ENCODE peak calls at places on chromosomes 4 and X, in nine cellular contexts. S, Q, V, F, T, L, B, H and A are unnamed samples.

GRCh38 chr4:12697970-12698369 is 786.2 kb downstream of the RAB28 start:
- DNase-seq in F (no peak), H (no peak), V (no peak), S (no peak), Q (no peak), T (no peak), L (no peak), B (no peak), A (no peak)

GRCh38 chrX:5898463-5898862 is 330.2 kb downstream of the NLGN4X start:
- DNase-seq in B (no peak), V (no peak), S (no peak), H (no peak), T (no peak), L (no peak), Q (no peak), F (no peak), A (no peak)

GRCh38 chr4:128461300-128462103 is 173.9 kb upstream of the PGRMC2 start:
- DNase-seq in T (no peak), B (peak), H (no peak), S (peak), F (no peak), L (peak), V (no peak), Q (no peak), A (no peak)

GRCh38 chr4:53658029-53658428 is 66.7 kb upstream of the LNX1 start:
- DNase-seq in V (no peak), S (no peak), Q (no peak), T (no peak), B (no peak), H (no peak), L (no peak), F (no peak), A (no peak)

GRCh38 chr4:41514765-41515481 is 23.0 kb upstream of the LIMCH1 start:
- DNase-seq in F (no peak), V (no peak), S (no peak), T (no peak), L (no peak), B (no peak), H (no peak), Q (no peak), A (no peak)

GRCh38 chrX:4179031-4179430 is 465.6 kb upstream of the PRKX start:
- DNase-seq in Q (no peak), V (no peak), S (no peak), F (no peak), B (no peak), T (no peak), L (no peak), H (no peak), A (no peak)

GRCh38 chr4:169117591-169118081 is 107.6 kb upstream of the CBR4 start:
- DNase-seq in H (no peak), L (no peak), T (no peak), S (no peak), Q (no peak), F (peak), B (no peak), V (no peak), A (no peak)

GRCh38 chrX:122504026-122504425 is 680.1 kb upstream of the GRIA3 start:
- DNase-seq in Q (no peak), V (no peak), F (no peak), B (no peak), H (no peak), S (no peak), L (no peak), T (no peak), A (no peak)

GRCh38 chr4:742742-743311 is 37.2 kb downstream of the PCGF3 start:
- DNase-seq in F (peak), V (peak), T (peak), B (peak), L (peak), H (peak), S (peak), Q (no peak), A (peak)

GRCh38 chr4:121192500-121192899 is 28.4 kb upstream of the TNIP3 start:
- DNase-seq in T (no peak), S (peak), Q (peak), L (peak), F (no peak), B (peak), H (no peak), V (no peak), A (no peak)

GRCh38 chr4:152038238-152038637 is 277.4 kb upstream of the GATB start:
- DNase-seq in L (no peak), S (no peak), V (no peak), H (no peak), T (no peak), B (no peak), Q (no peak), F (no peak), A (no peak)

GRCh38 chrX:52078133-52078532 is 9.2 kb upstream of the MAGED4B start:
- DNase-seq in Q (no peak), T (no peak), S (no peak), L (no peak), F (no peak), V (no peak), H (no peak), B (no peak), A (no peak)

GRCh38 chr4:183636923-183637322 is 22.1 kb downstream of the RWDD4 start:
- DNase-seq in Q (no peak), H (no peak), T (no peak), V (peak), B (no peak), F (peak), L (peak), S (no peak), A (no peak)

GRCh38 chrX:148813422-148813821 is 313.0 kb downstream of the AFF2 start:
- DNase-seq in T (no peak), Q (no peak), S (no peak), H (no peak), V (no peak), B (no peak), F (no peak), L (no peak), A (no peak)

GRCh38 chr4:86891785-86892638 is at the start of gene C4orf36:
- DNase-seq in Q (peak), V (peak), B (peak), F (peak), H (peak), S (peak), T (peak), L (peak), A (peak)
- H3K27ac ChIP-seq in Q (no peak), V (peak), B (peak), F (peak), H (peak), S (peak), T (peak), L (peak), A (peak)

GRCh38 chrX:126815816-126816215 is 3.7 kb upstream of the PRR32 start:
- DNase-seq in L (no peak), T (no peak), F (no peak), V (no peak), B (no peak), S (no peak), Q (no peak), H (no peak), A (no peak)
- H3K27ac ChIP-seq in L (no peak), T (no peak), F (no peak), V (no peak), B (no peak), S (no peak), Q (no peak), H (no peak), A (no peak)

DNA sequence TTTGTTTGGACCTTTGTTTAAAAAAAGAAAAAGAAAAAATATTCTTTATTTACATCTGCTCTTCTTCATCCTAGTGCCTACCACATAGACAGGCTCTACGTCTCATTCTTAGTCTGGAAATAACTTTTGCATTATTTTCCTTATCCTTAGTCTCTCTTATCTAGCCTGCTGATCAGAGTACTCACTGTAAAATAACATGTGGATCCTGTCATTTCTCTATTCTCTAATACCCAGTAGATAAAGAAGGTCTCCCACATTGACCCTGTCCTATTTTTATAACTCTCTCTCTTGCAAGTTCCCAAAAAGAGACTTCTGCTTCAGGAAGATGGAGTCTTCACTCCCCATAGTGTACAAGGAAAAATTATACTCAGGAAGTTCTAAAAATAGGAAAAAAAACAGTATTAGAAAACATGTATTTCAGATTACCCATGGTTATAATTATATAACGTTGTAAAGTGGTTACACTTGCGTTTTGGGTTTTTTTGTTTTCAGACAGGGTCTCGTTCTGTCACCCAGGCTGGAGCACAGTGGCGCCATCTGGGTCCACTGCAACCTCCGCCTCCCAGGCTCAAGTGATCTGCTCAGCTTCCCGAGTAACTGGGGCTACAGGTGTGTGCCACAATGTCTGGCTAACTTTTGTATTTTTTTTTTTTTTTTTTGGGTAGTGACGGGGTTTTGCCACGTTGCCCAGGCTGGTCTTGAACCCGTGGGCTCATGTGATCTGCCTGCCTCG is 23.8 kb downstream of the ZFX start:
- DNase-seq in Q (no peak), B (no peak), H (no peak), F (no peak), V (no peak), T (no peak), S (no peak), L (no peak), A (no peak)
- H3K27ac ChIP-seq in Q (no peak), B (no peak), H (no peak), F (no peak), V (no peak), T (no peak), S (no peak), L (no peak), A (no peak)

GRCh38 chrX:29935455-29935854 is 279.9 kb upstream of the MAGEB2 start:
- DNase-seq in F (no peak), Q (no peak), H (no peak), T (no peak), B (peak), L (no peak), S (peak), V (no peak), A (no peak)

GRCh38 chrX:29947225-29947624 is 268.1 kb upstream of the MAGEB2 start:
- DNase-seq in H (no peak), T (no peak), F (no peak), L (no peak), B (no peak), V (no peak), Q (no peak), S (no peak), A (no peak)

GRCh38 chrX:29940750-29941149 is 274.6 kb upstream of the MAGEB2 start:
- DNase-seq in S (no peak), H (no peak), T (no peak), F (no peak), B (peak), V (no peak), Q (no peak), L (no peak), A (no peak)

DNA sequence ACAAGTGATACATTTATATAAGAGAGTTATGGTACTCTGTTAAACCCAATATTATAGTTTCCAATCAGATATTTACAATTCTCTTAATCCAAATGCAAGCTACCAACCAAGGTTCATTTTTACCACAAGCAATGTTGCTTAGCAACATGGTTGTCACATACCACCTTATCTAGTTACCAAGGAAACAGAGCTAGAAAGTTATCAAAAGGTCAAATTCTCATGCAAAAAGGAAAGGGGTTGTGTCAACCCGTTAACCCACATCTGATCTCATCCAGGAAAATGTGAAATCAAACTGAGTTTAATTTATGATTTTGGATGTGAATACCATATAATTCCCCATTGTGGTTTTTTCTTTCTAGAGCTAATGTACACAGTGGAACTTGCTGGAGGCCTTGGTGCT is 274.1 kb upstream of the MAGEB2 start:
- DNase-seq in T (no peak), Q (no peak), F (no peak), L (no peak), B (peak), S (no peak), H (no peak), V (no peak), A (no peak)
- H3K27ac ChIP-seq in T (no peak), Q (no peak), F (no peak), L (no peak), B (no peak), S (no peak), H (no peak), V (no peak), A (no peak)

GRCh38 chr4:119730644-119730995 is 102.0 kb upstream of the PDE5A start:
- DNase-seq in B (no peak), V (no peak), L (no peak), T (no peak), H (no peak), F (no peak), Q (no peak), S (no peak), A (no peak)
- H3K27ac ChIP-seq in B (no peak), V (peak), L (no peak), T (peak), H (no peak), F (peak), Q (no peak), S (no peak), A (no peak)